ENCODE peak calls at places on chromosome 16, in four cellular contexts. H, G, L and X are unnamed samples.

GRCh38 chr16:27455700-27456099 is 53.7 kb downstream of the IL21R start:
- DNase-seq in H (no peak), G (no peak), L (no peak), X (no peak)

GRCh38 chr16:65070831-65071230 is 51.0 kb downstream of the CDH11 start:
- DNase-seq in H (peak), G (peak), L (peak), X (no peak)

GRCh38 chr16:89041571-89042481 is 51.8 kb upstream of the ACSF3 start:
- DNase-seq in H (no peak), G (no peak), L (no peak), X (no peak)

GRCh38 chr16:70659953-70660671 is 13.8 kb downstream of the IL34 start:
- DNase-seq in H (peak), G (no peak), L (no peak), X (no peak)

GRCh38 chr16:5867250-5867649 is 769.7 kb upstream of the EEF2KMT start:
- DNase-seq in H (no peak), G (no peak), L (no peak), X (no peak)

GRCh38 chr16:3542601-3543373 is 34.4 kb downstream of the NLRC3 start:
- DNase-seq in H (no peak), G (no peak), L (no peak), X (no peak)

GRCh38 chr16:87501117-87501516 is 8.3 kb upstream of the ZCCHC14 start:
- DNase-seq in H (no peak), G (no peak), L (no peak), X (no peak)

GRCh38 chr16:31874354-31875111 is 926 bp downstream of the ZNF267 start:
- DNase-seq in H (no peak), G (no peak), L (no peak), X (no peak)

GRCh38 chr16:84851192-84852127 is 31.7 kb downstream of the CRISPLD2 start:
- DNase-seq in H (no peak), G (peak), L (no peak), X (no peak)

GRCh38 chr16:71933913-71934696 is 38.8 kb downstream of the IST1 start:
- DNase-seq in H (no peak), G (no peak), L (no peak), X (no peak)

GRCh38 chr16:29994613-29995329 is 646 bp downstream of the HIRIP3 start:
- DNase-seq in H (peak), G (peak), L (peak), X (no peak)

GRCh38 chr16:12898556-12898955 is 2.8 kb upstream of the SHISA9 start:
- DNase-seq in H (no peak), G (no peak), L (no peak), X (no peak)

GRCh38 chr16:65229191-65229662 is 107.4 kb upstream of the CDH11 start:
- DNase-seq in H (no peak), G (no peak), L (no peak), X (no peak)

GRCh38 chr16:85923153-85924021 is 24.4 kb downstream of the IRF8 start:
- DNase-seq in H (no peak), G (no peak), L (no peak), X (no peak)

GRCh38 chr16:67022531-67023214 is 6.3 kb upstream of the CBFB start:
- DNase-seq in H (no peak), G (peak), L (no peak), X (no peak)
- H3K4me3 ChIP-seq in H (no peak), G (no peak), L (no peak), X (no peak)

GRCh38 chr16:67927131-67927941 is 4.3 kb downstream of the CTRL start:
- DNase-seq in H (no peak), G (no peak), L (no peak), X (no peak)
- TF ChIP-seq POLR2AphosphoS5 in H (no peak), G (no peak), L (no peak), X (no peak)

GRCh38 chr16:76963614-76964315 is 227.2 kb upstream of the MON1B start:
- DNase-seq in H (no peak), G (no peak), L (no peak), X (no peak)
- H3K4me3 ChIP-seq in H (no peak), G (no peak), L (no peak), X (no peak)

GRCh38 chr16:81737885-81738536 is 41.1 kb upstream of the PLCG2 start:
- DNase-seq in H (peak), G (peak), L (peak), X (no peak)
- TF ChIP-seq POLR2AphosphoS5 in H (no peak), G (no peak), L (no peak), X (no peak)

DNA sequence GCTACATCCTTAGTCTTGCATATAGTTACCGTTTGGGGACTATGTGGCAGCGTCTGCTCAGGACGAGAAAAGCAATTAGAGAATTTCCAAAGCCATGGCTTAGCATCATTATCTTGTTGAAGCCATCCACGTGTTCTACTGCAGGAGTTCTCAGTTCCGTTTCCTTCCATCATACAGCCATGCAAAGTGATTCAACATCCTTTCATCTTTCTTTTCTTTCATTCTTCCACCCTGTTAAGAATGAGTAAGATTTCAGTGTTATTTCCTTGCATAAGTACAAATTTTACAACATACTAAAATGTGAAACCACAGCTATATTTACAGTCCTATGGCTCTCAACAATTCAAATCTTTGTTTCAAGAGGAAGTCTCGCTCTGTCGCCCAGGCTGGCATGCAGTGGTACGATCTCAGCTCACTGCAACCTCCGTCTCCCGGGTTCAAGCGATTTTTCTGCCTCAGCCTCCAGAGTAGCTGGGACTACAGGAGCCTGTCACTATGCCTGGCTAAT is 3.8 kb downstream of the MARF1 start:
- DNase-seq in H (no peak), G (no peak), L (no peak), X (no peak)
- H3K4me3 ChIP-seq in H (no peak), G (no peak), L (no peak), X (no peak)

DNA sequence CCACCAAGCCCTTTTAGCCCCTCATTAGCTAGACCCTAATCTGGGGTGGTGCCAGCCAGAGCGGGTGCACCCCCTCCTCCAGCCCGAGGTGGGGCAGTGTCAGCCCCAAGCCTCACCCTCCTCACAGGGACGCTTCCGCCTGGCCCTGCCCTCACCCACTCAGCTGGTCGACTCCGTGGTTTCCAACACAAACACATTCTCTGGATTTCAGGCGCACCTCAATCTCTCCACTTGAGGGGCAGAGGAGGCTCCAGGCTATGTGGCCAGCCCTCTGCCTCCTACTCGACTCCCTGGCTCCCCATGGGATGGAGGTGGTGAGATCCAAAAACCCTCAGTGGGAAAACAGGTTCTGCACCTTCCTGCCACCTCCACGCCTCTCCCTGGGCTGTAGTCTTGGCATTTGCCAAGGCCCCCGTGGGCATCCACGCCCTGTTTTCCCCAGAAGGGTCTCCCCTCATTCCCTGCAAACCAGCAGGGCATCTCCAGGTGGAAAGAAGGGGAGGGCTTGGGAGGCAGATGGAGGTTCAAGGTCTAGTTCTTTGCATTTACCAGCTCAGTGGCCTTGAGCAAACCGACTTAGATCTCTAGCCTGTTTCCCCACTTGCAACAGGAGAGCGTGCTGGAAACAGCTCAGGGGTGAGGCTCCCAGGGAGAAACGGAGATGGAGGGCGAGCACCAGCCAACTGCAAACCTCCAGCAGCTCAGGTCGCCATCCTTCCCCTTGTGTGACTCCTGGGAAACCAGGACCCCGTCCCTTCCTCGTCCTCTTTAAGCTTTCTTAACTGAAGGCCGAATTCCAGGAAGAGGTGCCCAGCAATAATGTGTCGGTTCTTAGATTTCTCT is 1.7 kb downstream of the EMP2 start:
- DNase-seq in H (no peak), G (peak), L (peak), X (no peak)
- TF ChIP-seq POLR2AphosphoS5 in H (no peak), G (no peak), L (peak), X (no peak)

DNA sequence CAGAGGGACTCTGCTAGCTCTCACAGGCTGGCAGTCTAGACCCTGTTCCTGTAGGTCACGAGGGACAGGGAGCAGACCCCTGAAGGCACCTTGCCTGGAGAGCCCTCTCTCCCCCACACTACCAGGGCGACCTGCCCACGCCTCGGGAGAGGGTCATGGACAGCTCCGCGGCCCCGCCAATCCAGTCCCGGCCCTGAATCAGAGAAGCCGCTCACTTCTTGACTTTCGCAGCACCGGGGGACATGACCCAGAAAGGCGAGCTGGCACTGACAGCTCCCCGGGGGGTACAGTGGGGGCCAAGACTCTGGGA is 5.1 kb downstream of the KIFC3 start:
- DNase-seq in H (no peak), G (no peak), L (no peak), X (no peak)
- H3K4me3 ChIP-seq in H (no peak), G (peak), L (no peak), X (no peak)